ENCODE peak calls at places on chromosomes 6 and 20, in eight cellular contexts. U, L, I, E, Y, K, C and A are unnamed samples.
A peak's percentile ranks its signal among the peaks of the same experiment; 100 is the strongest.

GRCh38 chr6:11616200-11616611 is 78.7 kb downstream of the TMEM170B start:
- DNase-seq in I (no peak), U (no peak), E (no peak), L (peak; percentile 99), Y (no peak), K (no peak), C (no peak), A (peak; percentile 93)

GRCh38 chr20:4435210-4435609 is 286.5 kb upstream of the PRND start:
- DNase-seq in U (no peak), C (no peak), E (no peak), Y (no peak), L (peak; percentile 79), I (no peak), K (no peak), A (peak; percentile 15)

GRCh38 chr6:25315778-25316177 is 36.6 kb downstream of the CARMIL1 start:
- DNase-seq in K (no peak), C (no peak), Y (no peak), L (no peak), I (no peak), E (no peak), U (no peak), A (no peak)

GRCh38 chr6:51459958-51460357 is 627.5 kb downstream of the PKHD1 start:
- DNase-seq in U (no peak), I (no peak), E (no peak), Y (no peak), C (no peak), K (no peak), L (no peak), A (no peak)

GRCh38 chr20:37361336-37361735 is 15.4 kb downstream of the SRC start:
- DNase-seq in Y (no peak), U (no peak), L (no peak), K (no peak), C (no peak), E (no peak), I (no peak), A (no peak)

GRCh38 chr20:23097636-23098580 is 11.8 kb upstream of the CD93 start:
- DNase-seq in U (no peak), E (no peak), Y (no peak), K (no peak), C (no peak), L (no peak), I (no peak), A (no peak)

GRCh38 chr6:75693534-75693933 is 55.5 kb upstream of the MYO6 start:
- DNase-seq in E (no peak), I (no peak), C (no peak), Y (no peak), U (no peak), K (peak; percentile 15), L (peak; percentile 5), A (no peak)

GRCh38 chr6:149185799-149186357 is 131.6 kb upstream of the TAB2 start:
- DNase-seq in I (no peak), K (no peak), Y (no peak), L (no peak), E (peak; percentile 51), C (no peak), U (no peak), A (no peak)

GRCh38 chr6:9116026-9116425 is 680.7 kb upstream of the SLC35B3 start:
- DNase-seq in K (no peak), I (no peak), U (no peak), Y (no peak), L (peak; percentile 40), C (no peak), E (no peak), A (no peak)

GRCh38 chr20:45091366-45091765 is 9.6 kb downstream of the KCNS1 start:
- DNase-seq in L (no peak), Y (no peak), E (no peak), U (no peak), C (no peak), K (no peak), I (no peak), A (no peak)

GRCh38 chr6:80537321-80537972 is 431.0 kb downstream of the BCKDHB start:
- DNase-seq in U (no peak), L (no peak), K (no peak), E (no peak), C (no peak), Y (no peak), I (no peak), A (no peak)